ENCODE peak calls at places on chromosomes 3 and 15, in six cellular contexts. R, Q, V, F, G and L are unnamed samples.

GRCh38 chr3:150371741-150372254 is 36.3 kb upstream of the TSC22D2 start:
- DNase-seq in R (no peak), Q (no peak), V (peak; percentile 100), F (peak; percentile 97), G (no peak), L (no peak)

GRCh38 chr15:39000008-39000734 is 435.6 kb upstream of the RASGRP1 start:
- DNase-seq in R (no peak), Q (no peak), V (no peak), F (no peak), G (no peak), L (no peak)

GRCh38 chr15:83739629-83740028 is 85.7 kb downstream of the ADAMTSL3 start:
- DNase-seq in R (no peak), Q (no peak), V (no peak), F (no peak), G (no peak), L (no peak)

GRCh38 chr15:67024322-67024997 is 40.9 kb upstream of the SMAD3 start:
- DNase-seq in R (no peak), Q (no peak), V (peak; percentile 96), F (peak; percentile 94), G (no peak), L (no peak)

GRCh38 chr3:30162579-30162978 is 443.8 kb upstream of the TGFBR2 start:
- DNase-seq in R (no peak), Q (no peak), V (peak; percentile 77), F (peak; percentile 66), G (no peak), L (no peak)

GRCh38 chr3:45145681-45146614 is at the start of gene CDCP1:
- DNase-seq in R (no peak), Q (no peak), V (no peak), F (no peak), G (no peak), L (no peak)

GRCh38 chr15:52100807-52101206 is 11.8 kb downstream of the BCL2L10 start:
- DNase-seq in R (no peak), Q (no peak), V (peak; percentile 97), F (peak; percentile 71), G (no peak), L (no peak)

GRCh38 chr15:62440731-62441130 is 275.6 kb upstream of the C2CD4B start:
- DNase-seq in R (no peak), Q (no peak), V (no peak), F (no peak), G (no peak), L (no peak)

GRCh38 chr3:113948015-113948917 is 453 bp downstream of the ZDHHC23 start:
- DNase-seq in R (no peak), Q (no peak), V (no peak), F (no peak), G (peak; percentile 4), L (peak; percentile 50)

GRCh38 chr3:60756636-60757035 is 494.6 kb downstream of the FHIT start:
- DNase-seq in R (no peak), Q (no peak), V (no peak), F (no peak), G (no peak), L (no peak)

GRCh38 chr15:79635149-79635771 is 203.1 kb downstream of the MINAR1 start:
- DNase-seq in R (no peak), Q (no peak), V (no peak), F (no peak), G (no peak), L (no peak)

GRCh38 chr3:174295336-174295735 is 563.8 kb upstream of the NAALADL2 start:
- DNase-seq in R (no peak), Q (no peak), V (no peak), F (no peak), G (no peak), L (no peak)

GRCh38 chr3:46690798-46691197 is 2.7 kb downstream of the ALS2CL start:
- DNase-seq in R (no peak), Q (no peak), V (no peak), F (no peak), G (no peak), L (no peak)

GRCh38 chr15:65954289-65954741 is 85.0 kb downstream of the RAB11A start:
- DNase-seq in R (no peak), Q (no peak), V (peak; percentile 6), F (no peak), G (no peak), L (no peak)

GRCh38 chr3:78868570-78868969 is 899.2 kb downstream of the ROBO1 start:
- DNase-seq in R (no peak), Q (no peak), V (no peak), F (no peak), G (no peak), L (no peak)

GRCh38 chr3:59502806-59503205 is 453.0 kb upstream of the CFAP20DC start:
- DNase-seq in R (no peak), Q (no peak), V (peak; percentile 91), F (peak; percentile 30), G (no peak), L (no peak)

GRCh38 chr15:95604634-95605036 is 725.9 kb upstream of the NR2F2 start:
- DNase-seq in R (no peak), Q (no peak), V (peak; percentile 40), F (peak; percentile 61), G (no peak), L (no peak)

GRCh38 chr15:90529369-90530249 is at the start of gene CRTC3:
- DNase-seq in R (no peak), Q (peak; percentile 35), V (peak; percentile 62), F (no peak), G (peak; percentile 30), L (peak; percentile 95)

GRCh38 chr3:56323986-56324420 is 144.3 kb downstream of the ERC2 start:
- DNase-seq in R (no peak), Q (no peak), V (peak; percentile 78), F (peak; percentile 33), G (no peak), L (no peak)

GRCh38 chr15:31975446-31976229 is 54.7 kb upstream of the CHRNA7 start:
- DNase-seq in R (no peak), Q (no peak), V (no peak), F (no peak), G (no peak), L (no peak)

GRCh38 chr3:147655236-147655635 is 246.1 kb downstream of the ZIC1 start:
- DNase-seq in R (no peak), Q (no peak), V (peak; percentile 36), F (no peak), G (no peak), L (no peak)

GRCh38 chr3:142000341-142000870 is 124.0 kb downstream of the ATP1B3 start:
- DNase-seq in R (no peak), Q (no peak), V (no peak), F (no peak), G (no peak), L (no peak)

GRCh38 chr3:15562560-15562959 is 38.8 kb downstream of the HACL1 start:
- DNase-seq in R (no peak), Q (no peak), V (no peak), F (no peak), G (no peak), L (no peak)